ENCODE peak calls at places on chromosomes 5 and 9, in nine cellular contexts. One of them, this sample, is unnamed.

GRCh38 chr9:11915699-11916098 is 777.5 kb upstream of the TYRP1 start:
- DNase-seq in Panc1: no peak
- DNase-seq in fibroblast of lung: no peak
- DNase-seq in ascending aorta: no peak
- DNase-seq in adipocyte: no peak
- DNase-seq in NCI-H1694 treated with DMSO at 0.1 percent for 48 hours: no peak
- DNase-seq in stimulated activated CD4-positive, alpha-beta T cell treated with anti-CD3 and anti-CD28 coated beads, Interleukin-2, amount 100 ng/mL, for 48 hours: no peak
- DNase-seq in activated CD4-positive, alpha-beta T cell treated with anti-CD3 and anti-CD28 coated beads, Interleukin-2, amount 50 U/mL, for 1 hour: no peak
- DNase-seq in EL: no peak
- DNase-seq in this sample: no peak

GRCh38 chr9:113482341-113482740 is 18.8 kb downstream of the RGS3 start:
- DNase-seq in Panc1: no peak
- DNase-seq in fibroblast of lung: no peak
- DNase-seq in ascending aorta: peak
- DNase-seq in adipocyte: no peak
- DNase-seq in NCI-H1694 treated with DMSO at 0.1 percent for 48 hours: no peak
- DNase-seq in stimulated activated CD4-positive, alpha-beta T cell treated with anti-CD3 and anti-CD28 coated beads, Interleukin-2, amount 100 ng/mL, for 48 hours: no peak
- DNase-seq in activated CD4-positive, alpha-beta T cell treated with anti-CD3 and anti-CD28 coated beads, Interleukin-2, amount 50 U/mL, for 1 hour: no peak
- DNase-seq in EL: no peak
- DNase-seq in this sample: no peak

GRCh38 chr5:1402611-1403255 is 42.5 kb downstream of the SLC6A3 start:
- DNase-seq in Panc1: no peak
- DNase-seq in fibroblast of lung: no peak
- DNase-seq in ascending aorta: no peak
- DNase-seq in adipocyte: no peak
- DNase-seq in NCI-H1694 treated with DMSO at 0.1 percent for 48 hours: no peak
- DNase-seq in stimulated activated CD4-positive, alpha-beta T cell treated with anti-CD3 and anti-CD28 coated beads, Interleukin-2, amount 100 ng/mL, for 48 hours: no peak
- DNase-seq in activated CD4-positive, alpha-beta T cell treated with anti-CD3 and anti-CD28 coated beads, Interleukin-2, amount 50 U/mL, for 1 hour: no peak
- DNase-seq in EL: no peak
- DNase-seq in this sample: no peak

GRCh38 chr5:180618830-180619562 is 27.7 kb upstream of the SCGB3A1 start:
- DNase-seq in Panc1: no peak
- DNase-seq in fibroblast of lung: peak
- DNase-seq in ascending aorta: no peak
- DNase-seq in adipocyte: peak
- DNase-seq in NCI-H1694 treated with DMSO at 0.1 percent for 48 hours: peak
- DNase-seq in stimulated activated CD4-positive, alpha-beta T cell treated with anti-CD3 and anti-CD28 coated beads, Interleukin-2, amount 100 ng/mL, for 48 hours: peak
- DNase-seq in activated CD4-positive, alpha-beta T cell treated with anti-CD3 and anti-CD28 coated beads, Interleukin-2, amount 50 U/mL, for 1 hour: peak
- DNase-seq in EL: peak
- DNase-seq in this sample: no peak

GRCh38 chr9:97751510-97751909 is 54.4 kb upstream of the XPA start:
- DNase-seq in Panc1: no peak
- DNase-seq in fibroblast of lung: no peak
- DNase-seq in ascending aorta: no peak
- DNase-seq in adipocyte: no peak
- DNase-seq in NCI-H1694 treated with DMSO at 0.1 percent for 48 hours: no peak
- DNase-seq in stimulated activated CD4-positive, alpha-beta T cell treated with anti-CD3 and anti-CD28 coated beads, Interleukin-2, amount 100 ng/mL, for 48 hours: no peak
- DNase-seq in activated CD4-positive, alpha-beta T cell treated with anti-CD3 and anti-CD28 coated beads, Interleukin-2, amount 50 U/mL, for 1 hour: no peak
- DNase-seq in EL: no peak
- DNase-seq in this sample: no peak

GRCh38 chr5:173582198-173583092 is 34.0 kb downstream of the BOD1 start:
- DNase-seq in Panc1: no peak
- DNase-seq in fibroblast of lung: peak
- DNase-seq in ascending aorta: no peak
- DNase-seq in adipocyte: peak
- DNase-seq in NCI-H1694 treated with DMSO at 0.1 percent for 48 hours: no peak
- DNase-seq in stimulated activated CD4-positive, alpha-beta T cell treated with anti-CD3 and anti-CD28 coated beads, Interleukin-2, amount 100 ng/mL, for 48 hours: no peak
- DNase-seq in activated CD4-positive, alpha-beta T cell treated with anti-CD3 and anti-CD28 coated beads, Interleukin-2, amount 50 U/mL, for 1 hour: no peak
- DNase-seq in EL: peak
- DNase-seq in this sample: no peak

GRCh38 chr5:172315599-172316531 is 32.3 kb upstream of the UBTD2 start:
- DNase-seq in Panc1: no peak
- DNase-seq in fibroblast of lung: no peak
- DNase-seq in ascending aorta: peak
- DNase-seq in adipocyte: no peak
- DNase-seq in NCI-H1694 treated with DMSO at 0.1 percent for 48 hours: no peak
- DNase-seq in stimulated activated CD4-positive, alpha-beta T cell treated with anti-CD3 and anti-CD28 coated beads, Interleukin-2, amount 100 ng/mL, for 48 hours: no peak
- DNase-seq in activated CD4-positive, alpha-beta T cell treated with anti-CD3 and anti-CD28 coated beads, Interleukin-2, amount 50 U/mL, for 1 hour: no peak
- DNase-seq in EL: no peak
- DNase-seq in this sample: no peak

GRCh38 chr9:125839322-125839721 is 92.1 kb downstream of the PBX3 start:
- DNase-seq in Panc1: no peak
- DNase-seq in fibroblast of lung: no peak
- DNase-seq in ascending aorta: no peak
- DNase-seq in adipocyte: no peak
- DNase-seq in NCI-H1694 treated with DMSO at 0.1 percent for 48 hours: no peak
- DNase-seq in stimulated activated CD4-positive, alpha-beta T cell treated with anti-CD3 and anti-CD28 coated beads, Interleukin-2, amount 100 ng/mL, for 48 hours: no peak
- DNase-seq in activated CD4-positive, alpha-beta T cell treated with anti-CD3 and anti-CD28 coated beads, Interleukin-2, amount 50 U/mL, for 1 hour: no peak
- DNase-seq in EL: no peak
- DNase-seq in this sample: no peak

GRCh38 chr5:943201-943873 is 50.7 kb downstream of the TRIP13 start:
- DNase-seq in Panc1: no peak
- DNase-seq in fibroblast of lung: no peak
- DNase-seq in ascending aorta: no peak
- DNase-seq in adipocyte: no peak
- DNase-seq in NCI-H1694 treated with DMSO at 0.1 percent for 48 hours: peak
- DNase-seq in stimulated activated CD4-positive, alpha-beta T cell treated with anti-CD3 and anti-CD28 coated beads, Interleukin-2, amount 100 ng/mL, for 48 hours: no peak
- DNase-seq in activated CD4-positive, alpha-beta T cell treated with anti-CD3 and anti-CD28 coated beads, Interleukin-2, amount 50 U/mL, for 1 hour: no peak
- DNase-seq in EL: no peak
- DNase-seq in this sample: no peak

GRCh38 chr5:62093411-62093810 is 212.6 kb upstream of the KIF2A start:
- DNase-seq in Panc1: no peak
- DNase-seq in fibroblast of lung: no peak
- DNase-seq in ascending aorta: no peak
- DNase-seq in adipocyte: no peak
- DNase-seq in NCI-H1694 treated with DMSO at 0.1 percent for 48 hours: no peak
- DNase-seq in stimulated activated CD4-positive, alpha-beta T cell treated with anti-CD3 and anti-CD28 coated beads, Interleukin-2, amount 100 ng/mL, for 48 hours: no peak
- DNase-seq in activated CD4-positive, alpha-beta T cell treated with anti-CD3 and anti-CD28 coated beads, Interleukin-2, amount 50 U/mL, for 1 hour: no peak
- DNase-seq in EL: no peak
- DNase-seq in this sample: no peak

GRCh38 chr9:131668439-131669233 is 71.2 kb downstream of the RAPGEF1 start:
- DNase-seq in Panc1: no peak
- DNase-seq in fibroblast of lung: peak
- DNase-seq in ascending aorta: peak
- DNase-seq in adipocyte: peak
- DNase-seq in NCI-H1694 treated with DMSO at 0.1 percent for 48 hours: peak
- DNase-seq in stimulated activated CD4-positive, alpha-beta T cell treated with anti-CD3 and anti-CD28 coated beads, Interleukin-2, amount 100 ng/mL, for 48 hours: peak
- DNase-seq in activated CD4-positive, alpha-beta T cell treated with anti-CD3 and anti-CD28 coated beads, Interleukin-2, amount 50 U/mL, for 1 hour: peak
- DNase-seq in EL: peak
- DNase-seq in this sample: no peak

GRCh38 chr9:108258640-108259039 is 597.1 kb downstream of the ACTL7B start:
- DNase-seq in Panc1: no peak
- DNase-seq in fibroblast of lung: no peak
- DNase-seq in ascending aorta: no peak
- DNase-seq in adipocyte: no peak
- DNase-seq in NCI-H1694 treated with DMSO at 0.1 percent for 48 hours: no peak
- DNase-seq in stimulated activated CD4-positive, alpha-beta T cell treated with anti-CD3 and anti-CD28 coated beads, Interleukin-2, amount 100 ng/mL, for 48 hours: no peak
- DNase-seq in activated CD4-positive, alpha-beta T cell treated with anti-CD3 and anti-CD28 coated beads, Interleukin-2, amount 50 U/mL, for 1 hour: no peak
- DNase-seq in EL: no peak
- DNase-seq in this sample: no peak

GRCh38 chr9:134611046-134611445 is 30.6 kb upstream of the COL5A1 start:
- DNase-seq in Panc1: no peak
- DNase-seq in fibroblast of lung: no peak
- DNase-seq in ascending aorta: no peak
- DNase-seq in adipocyte: no peak
- DNase-seq in NCI-H1694 treated with DMSO at 0.1 percent for 48 hours: no peak
- DNase-seq in stimulated activated CD4-positive, alpha-beta T cell treated with anti-CD3 and anti-CD28 coated beads, Interleukin-2, amount 100 ng/mL, for 48 hours: no peak
- DNase-seq in activated CD4-positive, alpha-beta T cell treated with anti-CD3 and anti-CD28 coated beads, Interleukin-2, amount 50 U/mL, for 1 hour: no peak
- DNase-seq in EL: no peak
- DNase-seq in this sample: no peak

GRCh38 chr5:163379298-163380155 is 57.9 kb upstream of the CCNG1 start:
- DNase-seq in Panc1: peak
- DNase-seq in fibroblast of lung: peak
- DNase-seq in ascending aorta: no peak
- DNase-seq in adipocyte: peak
- DNase-seq in NCI-H1694 treated with DMSO at 0.1 percent for 48 hours: no peak
- DNase-seq in stimulated activated CD4-positive, alpha-beta T cell treated with anti-CD3 and anti-CD28 coated beads, Interleukin-2, amount 100 ng/mL, for 48 hours: no peak
- DNase-seq in activated CD4-positive, alpha-beta T cell treated with anti-CD3 and anti-CD28 coated beads, Interleukin-2, amount 50 U/mL, for 1 hour: no peak
- DNase-seq in EL: peak
- DNase-seq in this sample: no peak

GRCh38 chr5:54045077-54045792 is 265.1 kb downstream of the ARL15 start:
- DNase-seq in Panc1: no peak
- DNase-seq in fibroblast of lung: no peak
- DNase-seq in ascending aorta: no peak
- DNase-seq in adipocyte: no peak
- DNase-seq in NCI-H1694 treated with DMSO at 0.1 percent for 48 hours: no peak
- DNase-seq in stimulated activated CD4-positive, alpha-beta T cell treated with anti-CD3 and anti-CD28 coated beads, Interleukin-2, amount 100 ng/mL, for 48 hours: no peak
- DNase-seq in activated CD4-positive, alpha-beta T cell treated with anti-CD3 and anti-CD28 coated beads, Interleukin-2, amount 50 U/mL, for 1 hour: no peak
- DNase-seq in EL: no peak
- DNase-seq in this sample: no peak

GRCh38 chr9:88540364-88540763 is 5.4 kb downstream of the NXNL2 start:
- DNase-seq in Panc1: no peak
- DNase-seq in fibroblast of lung: no peak
- DNase-seq in ascending aorta: no peak
- DNase-seq in adipocyte: no peak
- DNase-seq in NCI-H1694 treated with DMSO at 0.1 percent for 48 hours: no peak
- DNase-seq in stimulated activated CD4-positive, alpha-beta T cell treated with anti-CD3 and anti-CD28 coated beads, Interleukin-2, amount 100 ng/mL, for 48 hours: no peak
- DNase-seq in activated CD4-positive, alpha-beta T cell treated with anti-CD3 and anti-CD28 coated beads, Interleukin-2, amount 50 U/mL, for 1 hour: no peak
- DNase-seq in EL: no peak
- DNase-seq in this sample: no peak

GRCh38 chr5:677131-678101 is 15.7 kb downstream of the TPPP start:
- DNase-seq in Panc1: no peak
- DNase-seq in fibroblast of lung: no peak
- DNase-seq in ascending aorta: peak
- DNase-seq in adipocyte: no peak
- DNase-seq in NCI-H1694 treated with DMSO at 0.1 percent for 48 hours: peak
- DNase-seq in stimulated activated CD4-positive, alpha-beta T cell treated with anti-CD3 and anti-CD28 coated beads, Interleukin-2, amount 100 ng/mL, for 48 hours: no peak
- DNase-seq in activated CD4-positive, alpha-beta T cell treated with anti-CD3 and anti-CD28 coated beads, Interleukin-2, amount 50 U/mL, for 1 hour: no peak
- DNase-seq in EL: no peak
- DNase-seq in this sample: no peak

GRCh38 chr5:55218966-55219365 is 8.1 kb downstream of the MCIDAS start:
- DNase-seq in Panc1: no peak
- DNase-seq in fibroblast of lung: no peak
- DNase-seq in ascending aorta: no peak
- DNase-seq in adipocyte: no peak
- DNase-seq in NCI-H1694 treated with DMSO at 0.1 percent for 48 hours: no peak
- DNase-seq in stimulated activated CD4-positive, alpha-beta T cell treated with anti-CD3 and anti-CD28 coated beads, Interleukin-2, amount 100 ng/mL, for 48 hours: no peak
- DNase-seq in activated CD4-positive, alpha-beta T cell treated with anti-CD3 and anti-CD28 coated beads, Interleukin-2, amount 50 U/mL, for 1 hour: no peak
- DNase-seq in EL: no peak
- DNase-seq in this sample: no peak

GRCh38 chr5:128477946-128478345 is 60.1 kb downstream of the FBN2 start:
- DNase-seq in Panc1: no peak
- DNase-seq in fibroblast of lung: no peak
- DNase-seq in ascending aorta: no peak
- DNase-seq in adipocyte: no peak
- DNase-seq in NCI-H1694 treated with DMSO at 0.1 percent for 48 hours: no peak
- DNase-seq in stimulated activated CD4-positive, alpha-beta T cell treated with anti-CD3 and anti-CD28 coated beads, Interleukin-2, amount 100 ng/mL, for 48 hours: no peak
- DNase-seq in activated CD4-positive, alpha-beta T cell treated with anti-CD3 and anti-CD28 coated beads, Interleukin-2, amount 50 U/mL, for 1 hour: no peak
- DNase-seq in EL: no peak
- DNase-seq in this sample: no peak

GRCh38 chr5:144088211-144088965 is 82.1 kb downstream of the YIPF5 start:
- DNase-seq in Panc1: no peak
- DNase-seq in fibroblast of lung: no peak
- DNase-seq in ascending aorta: no peak
- DNase-seq in adipocyte: peak
- DNase-seq in NCI-H1694 treated with DMSO at 0.1 percent for 48 hours: no peak
- DNase-seq in stimulated activated CD4-positive, alpha-beta T cell treated with anti-CD3 and anti-CD28 coated beads, Interleukin-2, amount 100 ng/mL, for 48 hours: no peak
- DNase-seq in activated CD4-positive, alpha-beta T cell treated with anti-CD3 and anti-CD28 coated beads, Interleukin-2, amount 50 U/mL, for 1 hour: no peak
- DNase-seq in EL: peak
- DNase-seq in this sample: no peak

GRCh38 chr9:76215066-76215465 is 179.2 kb downstream of the RFK start:
- DNase-seq in Panc1: no peak
- DNase-seq in fibroblast of lung: peak
- DNase-seq in ascending aorta: no peak
- DNase-seq in adipocyte: peak
- DNase-seq in NCI-H1694 treated with DMSO at 0.1 percent for 48 hours: no peak
- DNase-seq in stimulated activated CD4-positive, alpha-beta T cell treated with anti-CD3 and anti-CD28 coated beads, Interleukin-2, amount 100 ng/mL, for 48 hours: no peak
- DNase-seq in activated CD4-positive, alpha-beta T cell treated with anti-CD3 and anti-CD28 coated beads, Interleukin-2, amount 50 U/mL, for 1 hour: no peak
- DNase-seq in EL: peak
- DNase-seq in this sample: no peak

GRCh38 chr9:134664446-134664845 is 22.8 kb downstream of the COL5A1 start:
- DNase-seq in Panc1: no peak
- DNase-seq in fibroblast of lung: no peak
- DNase-seq in ascending aorta: no peak
- DNase-seq in adipocyte: no peak
- DNase-seq in NCI-H1694 treated with DMSO at 0.1 percent for 48 hours: no peak
- DNase-seq in stimulated activated CD4-positive, alpha-beta T cell treated with anti-CD3 and anti-CD28 coated beads, Interleukin-2, amount 100 ng/mL, for 48 hours: no peak
- DNase-seq in activated CD4-positive, alpha-beta T cell treated with anti-CD3 and anti-CD28 coated beads, Interleukin-2, amount 50 U/mL, for 1 hour: no peak
- DNase-seq in EL: no peak
- DNase-seq in this sample: no peak

GRCh38 chr9:38417003-38417965 is 7.0 kb downstream of the IGFBPL1 start:
- DNase-seq in Panc1: no peak
- DNase-seq in fibroblast of lung: no peak
- DNase-seq in ascending aorta: no peak
- DNase-seq in adipocyte: peak
- DNase-seq in NCI-H1694 treated with DMSO at 0.1 percent for 48 hours: peak
- DNase-seq in stimulated activated CD4-positive, alpha-beta T cell treated with anti-CD3 and anti-CD28 coated beads, Interleukin-2, amount 100 ng/mL, for 48 hours: peak
- DNase-seq in activated CD4-positive, alpha-beta T cell treated with anti-CD3 and anti-CD28 coated beads, Interleukin-2, amount 50 U/mL, for 1 hour: peak
- DNase-seq in EL: peak
- DNase-seq in this sample: no peak

GRCh38 chr5:119319401-119319800 is 36.4 kb upstream of the TNFAIP8 start:
- DNase-seq in Panc1: no peak
- DNase-seq in fibroblast of lung: no peak
- DNase-seq in ascending aorta: no peak
- DNase-seq in adipocyte: no peak
- DNase-seq in NCI-H1694 treated with DMSO at 0.1 percent for 48 hours: no peak
- DNase-seq in stimulated activated CD4-positive, alpha-beta T cell treated with anti-CD3 and anti-CD28 coated beads, Interleukin-2, amount 100 ng/mL, for 48 hours: no peak
- DNase-seq in activated CD4-positive, alpha-beta T cell treated with anti-CD3 and anti-CD28 coated beads, Interleukin-2, amount 50 U/mL, for 1 hour: no peak
- DNase-seq in EL: no peak
- DNase-seq in this sample: no peak

GRCh38 chr5:69042915-69043795 is 50.7 kb upstream of the SLC30A5 start:
- DNase-seq in Panc1: peak
- DNase-seq in fibroblast of lung: peak
- DNase-seq in ascending aorta: peak
- DNase-seq in adipocyte: peak
- DNase-seq in NCI-H1694 treated with DMSO at 0.1 percent for 48 hours: peak
- DNase-seq in stimulated activated CD4-positive, alpha-beta T cell treated with anti-CD3 and anti-CD28 coated beads, Interleukin-2, amount 100 ng/mL, for 48 hours: peak
- DNase-seq in activated CD4-positive, alpha-beta T cell treated with anti-CD3 and anti-CD28 coated beads, Interleukin-2, amount 50 U/mL, for 1 hour: peak
- DNase-seq in EL: peak
- DNase-seq in this sample: peak

GRCh38 chr9:92727716-92728700 is 36.6 kb downstream of the BICD2 start:
- DNase-seq in Panc1: no peak
- DNase-seq in fibroblast of lung: no peak
- DNase-seq in ascending aorta: no peak
- DNase-seq in adipocyte: no peak
- DNase-seq in NCI-H1694 treated with DMSO at 0.1 percent for 48 hours: no peak
- DNase-seq in stimulated activated CD4-positive, alpha-beta T cell treated with anti-CD3 and anti-CD28 coated beads, Interleukin-2, amount 100 ng/mL, for 48 hours: no peak
- DNase-seq in activated CD4-positive, alpha-beta T cell treated with anti-CD3 and anti-CD28 coated beads, Interleukin-2, amount 50 U/mL, for 1 hour: no peak
- DNase-seq in EL: no peak
- DNase-seq in this sample: no peak

GRCh38 chr5:59598547-59598874 is 295.0 kb downstream of the PDE4D start:
- DNase-seq in Panc1: no peak
- DNase-seq in fibroblast of lung: no peak
- DNase-seq in ascending aorta: no peak
- DNase-seq in adipocyte: no peak
- DNase-seq in NCI-H1694 treated with DMSO at 0.1 percent for 48 hours: no peak
- DNase-seq in stimulated activated CD4-positive, alpha-beta T cell treated with anti-CD3 and anti-CD28 coated beads, Interleukin-2, amount 100 ng/mL, for 48 hours: no peak
- DNase-seq in activated CD4-positive, alpha-beta T cell treated with anti-CD3 and anti-CD28 coated beads, Interleukin-2, amount 50 U/mL, for 1 hour: no peak
- DNase-seq in EL: no peak
- DNase-seq in this sample: no peak

GRCh38 chr9:35237303-35237702 is 75.5 kb downstream of the UNC13B start:
- DNase-seq in Panc1: no peak
- DNase-seq in fibroblast of lung: no peak
- DNase-seq in ascending aorta: no peak
- DNase-seq in adipocyte: no peak
- DNase-seq in NCI-H1694 treated with DMSO at 0.1 percent for 48 hours: no peak
- DNase-seq in stimulated activated CD4-positive, alpha-beta T cell treated with anti-CD3 and anti-CD28 coated beads, Interleukin-2, amount 100 ng/mL, for 48 hours: no peak
- DNase-seq in activated CD4-positive, alpha-beta T cell treated with anti-CD3 and anti-CD28 coated beads, Interleukin-2, amount 50 U/mL, for 1 hour: no peak
- DNase-seq in EL: no peak
- DNase-seq in this sample: no peak

GRCh38 chr9:108684288-108685025 is 171.3 kb downstream of the ACTL7B start:
- DNase-seq in Panc1: no peak
- DNase-seq in fibroblast of lung: no peak
- DNase-seq in ascending aorta: no peak
- DNase-seq in adipocyte: no peak
- DNase-seq in NCI-H1694 treated with DMSO at 0.1 percent for 48 hours: no peak
- DNase-seq in stimulated activated CD4-positive, alpha-beta T cell treated with anti-CD3 and anti-CD28 coated beads, Interleukin-2, amount 100 ng/mL, for 48 hours: no peak
- DNase-seq in activated CD4-positive, alpha-beta T cell treated with anti-CD3 and anti-CD28 coated beads, Interleukin-2, amount 50 U/mL, for 1 hour: no peak
- DNase-seq in EL: no peak
- DNase-seq in this sample: no peak

GRCh38 chr5:56535347-56535746 is 280.0 kb upstream of the MAP3K1 start:
- DNase-seq in Panc1: no peak
- DNase-seq in fibroblast of lung: no peak
- DNase-seq in ascending aorta: no peak
- DNase-seq in adipocyte: no peak
- DNase-seq in NCI-H1694 treated with DMSO at 0.1 percent for 48 hours: no peak
- DNase-seq in stimulated activated CD4-positive, alpha-beta T cell treated with anti-CD3 and anti-CD28 coated beads, Interleukin-2, amount 100 ng/mL, for 48 hours: no peak
- DNase-seq in activated CD4-positive, alpha-beta T cell treated with anti-CD3 and anti-CD28 coated beads, Interleukin-2, amount 50 U/mL, for 1 hour: no peak
- DNase-seq in EL: no peak
- DNase-seq in this sample: no peak

GRCh38 chr9:125910286-125910685 is 163.1 kb downstream of the PBX3 start:
- DNase-seq in Panc1: no peak
- DNase-seq in fibroblast of lung: no peak
- DNase-seq in ascending aorta: no peak
- DNase-seq in adipocyte: no peak
- DNase-seq in NCI-H1694 treated with DMSO at 0.1 percent for 48 hours: no peak
- DNase-seq in stimulated activated CD4-positive, alpha-beta T cell treated with anti-CD3 and anti-CD28 coated beads, Interleukin-2, amount 100 ng/mL, for 48 hours: no peak
- DNase-seq in activated CD4-positive, alpha-beta T cell treated with anti-CD3 and anti-CD28 coated beads, Interleukin-2, amount 50 U/mL, for 1 hour: no peak
- DNase-seq in EL: no peak
- DNase-seq in this sample: no peak